ENCODE peak calls at places on chromosomes 16 and 17, in eight cellular contexts. F, Z, W, N, O, H, L and Y are unnamed samples.

GRCh38 chr17:77666881-77667395 is 291.6 kb upstream of the TNRC6C start:
- DNase-seq in L (peak; percentile 24), H (peak; percentile 17), F (peak; percentile 44), W (no peak), O (peak; percentile 66), Z (peak; percentile 34), N (peak; percentile 79), Y (peak; percentile 38)

GRCh38 chr17:72187544-72187943 is 66.7 kb downstream of the SOX9 start:
- DNase-seq in F (no peak), O (no peak), H (peak; percentile 47), W (peak; percentile 6), N (no peak), Z (no peak), L (no peak), Y (no peak)

GRCh38 chr17:55440391-55440790 is 18.8 kb upstream of the MMD start:
- DNase-seq in W (no peak), Z (no peak), O (no peak), L (no peak), N (no peak), F (no peak), H (no peak), Y (no peak)

GRCh38 chr17:13484020-13484419 is 117.7 kb downstream of the HS3ST3A1 start:
- DNase-seq in W (no peak), H (no peak), L (no peak), Z (no peak), N (no peak), F (no peak), O (no peak), Y (no peak)

GRCh38 chr16:28090646-28091377 is 27.3 kb upstream of the GSG1L start:
- DNase-seq in Z (no peak), W (no peak), H (no peak), N (no peak), L (no peak), O (no peak), F (no peak), Y (no peak)

GRCh38 chr16:27721548-27722265 is 171.8 kb downstream of the KATNIP start:
- DNase-seq in L (no peak), Z (no peak), F (no peak), H (peak; percentile 37), N (no peak), O (no peak), W (no peak), Y (no peak)

GRCh38 chr16:66904846-66905632 is 13.6 kb downstream of the CDH16 start:
- DNase-seq in F (no peak), W (no peak), Z (no peak), O (no peak), H (no peak), N (no peak), L (no peak), Y (no peak)

GRCh38 chr16:1984347-1985225 is 593 bp downstream of the GFER start:
- DNase-seq in H (peak; percentile 68), Z (no peak), F (no peak), O (no peak), L (no peak), W (no peak), N (no peak), Y (no peak)

GRCh38 chr16:18803569-18804462 is 2.5 kb upstream of the ARL6IP1 start:
- DNase-seq in Z (no peak), F (no peak), O (no peak), W (no peak), L (no peak), H (no peak), N (no peak), Y (no peak)

GRCh38 chr17:56570199-56570598 is 23.3 kb upstream of the NOG start:
- DNase-seq in N (no peak), Z (no peak), H (no peak), W (no peak), O (no peak), L (no peak), F (no peak), Y (no peak)

GRCh38 chr16:56781565-56781964 is 51.6 kb downstream of the NUP93 start:
- DNase-seq in W (no peak), N (no peak), F (no peak), O (no peak), L (no peak), Z (no peak), H (no peak), Y (no peak)

GRCh38 chr17:81934850-81935708 is 2.0 kb downstream of the PYCR1 start:
- DNase-seq in O (no peak), H (no peak), N (no peak), F (no peak), L (no peak), Z (no peak), W (no peak), Y (no peak)

GRCh38 chr17:17613708-17614114 is 22.2 kb upstream of the PEMT start:
- DNase-seq in F (no peak), H (peak; percentile 48), W (peak; percentile 10), O (no peak), Z (peak; percentile 16), N (peak; percentile 52), L (no peak), Y (peak; percentile 17)

GRCh38 chr17:2064980-2065785 is 10.3 kb downstream of the HIC1 start:
- DNase-seq in W (no peak), Z (peak; percentile 41), F (no peak), L (no peak), N (peak; percentile 73), O (no peak), H (peak; percentile 46), Y (no peak)

GRCh38 chr16:23147666-23148065 is 1.6 kb downstream of the USP31 start:
- DNase-seq in W (no peak), N (no peak), L (no peak), F (no peak), Z (no peak), O (no peak), H (no peak), Y (no peak)

GRCh38 chr16:10923650-10924214 is 18.5 kb downstream of the DEXI start:
- DNase-seq in H (peak; percentile 48), N (no peak), W (peak; percentile 74), L (no peak), Z (no peak), F (no peak), O (no peak), Y (no peak)

GRCh38 chr16:29848420-29849297 is 14.4 kb downstream of the CDIPT start:
- DNase-seq in O (peak; percentile 64), L (peak; percentile 65), W (peak; percentile 48), F (peak; percentile 75), N (peak; percentile 81), Z (peak; percentile 76), H (peak; percentile 88), Y (peak; percentile 76)

GRCh38 chr17:42389902-42390301 is 1.7 kb upstream of the STAT3 start:
- DNase-seq in L (no peak), W (no peak), F (no peak), O (no peak), H (no peak), N (no peak), Z (no peak), Y (no peak)

GRCh38 chr17:14019186-14019956 is 49.9 kb upstream of the COX10 start:
- DNase-seq in L (no peak), F (no peak), Z (no peak), N (no peak), H (no peak), W (no peak), O (no peak), Y (no peak)

GRCh38 chr16:48432136-48432535 is 46.9 kb upstream of the SIAH1 start:
- DNase-seq in N (no peak), O (no peak), F (no peak), H (peak; percentile 29), Z (no peak), W (no peak), L (no peak), Y (no peak)

GRCh38 chr16:50025544-50025931 is 513 bp downstream of the CNEP1R1 start:
- DNase-seq in Z (no peak), O (peak; percentile 10), H (peak; percentile 20), F (no peak), N (no peak), L (no peak), W (no peak), Y (no peak)

GRCh38 chr16:27429981-27430441 is 28.0 kb downstream of the IL21R start:
- DNase-seq in N (no peak), H (no peak), O (no peak), L (no peak), F (no peak), W (no peak), Z (no peak), Y (peak; percentile 5)

GRCh38 chr17:40110026-40110425 is 9.6 kb upstream of the NR1D1 start:
- DNase-seq in N (no peak), W (no peak), Z (no peak), H (no peak), L (no peak), O (no peak), F (no peak), Y (no peak)

GRCh38 chr16:60204221-60204620 is 1470.1 kb upstream of the GOT2 start:
- DNase-seq in Z (no peak), F (no peak), L (no peak), W (no peak), N (no peak), H (no peak), O (no peak), Y (no peak)

GRCh38 chr17:78342438-78343098 is 17.3 kb downstream of the SOCS3 start:
- DNase-seq in O (no peak), N (no peak), H (no peak), W (no peak), F (no peak), Z (no peak), L (no peak), Y (no peak)

GRCh38 chr16:89922884-89923639 is at the start of gene TUBB3:
- DNase-seq in L (no peak), F (no peak), H (peak; percentile 58), Z (no peak), O (peak; percentile 33), N (peak; percentile 59), W (peak; percentile 63), Y (no peak)

GRCh38 chr16:85958731-85959130 is 59.8 kb downstream of the IRF8 start:
- DNase-seq in W (no peak), H (no peak), O (no peak), F (no peak), Z (no peak), L (no peak), N (no peak), Y (no peak)

GRCh38 chr17:44794699-44795413 is 35.2 kb downstream of the GJC1 start:
- DNase-seq in L (no peak), W (no peak), Z (no peak), H (no peak), N (no peak), O (no peak), F (no peak), Y (no peak)

GRCh38 chr17:75267403-75268232 is 3.4 kb downstream of the MIF4GD start:
- DNase-seq in L (no peak), F (no peak), Z (no peak), O (no peak), N (no peak), W (no peak), H (peak; percentile 66), Y (no peak)

GRCh38 chr17:76161619-76162222 is 20.7 kb upstream of the FOXJ1 start:
- DNase-seq in Z (no peak), H (no peak), F (no peak), W (no peak), O (no peak), L (no peak), N (no peak), Y (no peak)

GRCh38 chr17:538096-538973 is 176.3 kb downstream of the VPS53 start:
- DNase-seq in N (no peak), O (no peak), W (no peak), L (no peak), Z (no peak), F (no peak), H (no peak), Y (no peak)

GRCh38 chr17:72775914-72776313 is 316.6 kb downstream of the SLC39A11 start:
- DNase-seq in Z (no peak), F (no peak), L (no peak), W (no peak), N (no peak), O (no peak), H (no peak), Y (no peak)

GRCh38 chr16:75306102-75306762 is 54.8 kb upstream of the BCAR1 start:
- DNase-seq in Z (no peak), F (no peak), H (peak; percentile 69), W (no peak), N (no peak), O (no peak), L (no peak), Y (no peak)

GRCh38 chr17:29212681-29213121 is 32.5 kb upstream of the MYO18A start:
- DNase-seq in Z (no peak), O (no peak), H (no peak), L (no peak), F (no peak), W (peak; percentile 83), N (no peak), Y (no peak)